ENCODE peak calls at places on chromosomes 12 and 14, in five cellular contexts. F is activated naive CD8-positive, alpha-beta T cell treated with anti-CD3 and anti-CD28 coated beads, Interleukin-2, amount 50 U/mL, for 24 hours; H is naive B cell; L is germinal center; J is T-cell. W is an unnamed sample.

GRCh38 chr14:90620540-90621204 is 195.6 kb downstream of the TTC7B start:
- DNase-seq in L (no peak), F (no peak), J (no peak), H (no peak), W (no peak)

GRCh38 chr14:91963465-91963864 is 16.0 kb upstream of the FBLN5 start:
- DNase-seq in H (no peak), F (no peak), L (no peak), J (no peak), W (no peak)

GRCh38 chr14:104753528-104754212 is 723 bp downstream of the SIVA1 start:
- DNase-seq in F (no peak), H (no peak), J (no peak), L (no peak), W (no peak)

GRCh38 chr14:24329736-24330135 is 5.1 kb downstream of the ADCY4 start:
- DNase-seq in H (no peak), F (peak; percentile 62), J (peak; percentile 38), L (no peak), W (no peak)

GRCh38 chr12:39804479-39805241 is 185.1 kb upstream of the ABCD2 start:
- DNase-seq in H (no peak), F (no peak), J (no peak), L (no peak), W (no peak)

GRCh38 chr12:68378859-68379628 is 46.9 kb upstream of the MDM1 start:
- DNase-seq in L (no peak), J (no peak), F (no peak), H (no peak), W (no peak)

GRCh38 chr14:103994535-103995184 is 52.3 kb upstream of the RD3L start:
- DNase-seq in L (no peak), F (no peak), H (no peak), J (no peak), W (no peak)

GRCh38 chr12:15265868-15266267 is 44.7 kb upstream of the RERG start:
- DNase-seq in F (no peak), L (no peak), H (no peak), J (no peak), W (no peak)

GRCh38 chr12:90572778-90573177 is 382.2 kb downstream of the CCER1 start:
- DNase-seq in J (no peak), L (no peak), F (no peak), H (no peak), W (no peak)

GRCh38 chr12:71787574-71787973 is 32.9 kb downstream of the RAB21 start:
- DNase-seq in L (no peak), J (no peak), H (no peak), F (no peak), W (no peak)

GRCh38 chr12:99390707-99391106 is 256.8 kb upstream of the GARIN6 start:
- DNase-seq in L (no peak), H (no peak), F (no peak), J (no peak), W (no peak)

GRCh38 chr14:66379116-66379515 is 107.1 kb upstream of the CCDC196 start:
- DNase-seq in J (no peak), L (no peak), H (no peak), F (no peak), W (no peak)

GRCh38 chr14:104333903-104334811 is 195.8 kb downstream of the KIF26A start:
- DNase-seq in F (no peak), J (peak; percentile 9), H (no peak), L (no peak), W (no peak)

GRCh38 chr12:54700301-54700700 is 52.1 kb upstream of the DCD start:
- DNase-seq in H (no peak), L (no peak), J (no peak), F (no peak), W (no peak)

GRCh38 chr12:19191563-19191962 is 62.0 kb downstream of the PLEKHA5 start:
- DNase-seq in L (no peak), J (no peak), H (no peak), F (no peak), W (no peak)

GRCh38 chr12:94874086-94874985 is 129.2 kb downstream of the NDUFA12 start:
- DNase-seq in F (no peak), J (no peak), H (no peak), L (no peak), W (no peak)

GRCh38 chr12:2970744-2971143 is 11.5 kb downstream of the TEAD4 start:
- DNase-seq in L (no peak), J (no peak), F (no peak), H (no peak), W (no peak)

GRCh38 chr12:90339837-90340236 is 615.1 kb downstream of the CCER1 start:
- DNase-seq in H (no peak), L (no peak), J (no peak), F (no peak), W (no peak)

GRCh38 chr14:68088463-68088862 is 268.9 kb downstream of the RAD51B start:
- DNase-seq in F (no peak), J (no peak), L (no peak), H (no peak), W (no peak)

GRCh38 chr12:95520825-95521224 is 30.5 kb downstream of the USP44 start:
- DNase-seq in H (no peak), F (no peak), L (no peak), J (no peak), W (no peak)

GRCh38 chr12:53190108-53190729 is 9.5 kb upstream of the CSAD start:
- DNase-seq in L (peak; percentile 67), F (peak; percentile 45), H (no peak), J (peak; percentile 45), W (no peak)

GRCh38 chr12:126668538-126668937 is 1598.4 kb upstream of the TMEM132C start:
- DNase-seq in F (no peak), J (no peak), H (no peak), L (no peak), W (no peak)

GRCh38 chr12:68319988-68320623 is 12.1 kb downstream of the MDM1 start:
- DNase-seq in F (no peak), J (no peak), L (no peak), H (no peak), W (no peak)

GRCh38 chr14:42027271-42027670 is 420.6 kb downstream of the LRFN5 start:
- DNase-seq in L (no peak), H (no peak), F (no peak), J (no peak), W (no peak)

GRCh38 chr12:38892090-38892786 is 13.2 kb downstream of the CPNE8 start:
- DNase-seq in F (no peak), J (no peak), H (no peak), L (no peak), W (peak; percentile 9)

GRCh38 chr14:98633380-98633779 is 638.6 kb downstream of the BCL11B start:
- DNase-seq in L (no peak), J (no peak), F (no peak), H (no peak), W (no peak)

GRCh38 chr14:75274899-75275569 is 3.6 kb upstream of the FOS start:
- DNase-seq in J (peak; percentile 35), L (peak; percentile 64), H (peak; percentile 95), F (peak; percentile 31), W (peak; percentile 38)

GRCh38 chr12:214005-214736 is at the start of gene SLC6A12:
- DNase-seq in H (no peak), L (no peak), J (no peak), F (no peak), W (no peak)

W was measured in GM13977.